ENCODE peak calls at places on chromosome 6, in five cellular contexts. V, L, A, Q and O are unnamed samples.

GRCh38 chr6:129402244-129402643 is 307.7 kb downstream of the ARHGAP18 start:
- DNase-seq in A (no peak), Q (no peak), V (no peak), L (no peak), O (no peak)

GRCh38 chr6:90227693-90228092 is 69.0 kb downstream of the BACH2 start:
- DNase-seq in A (no peak), Q (no peak), L (no peak), V (no peak), O (no peak)

GRCh38 chr6:4010682-4011081 is 68.3 kb downstream of the FAM217A start:
- DNase-seq in Q (no peak), L (peak; percentile 49), A (peak; percentile 63), V (no peak), O (peak; percentile 77)

GRCh38 chr6:71498643-71499042 is 210.0 kb downstream of the OGFRL1 start:
- DNase-seq in V (no peak), A (no peak), Q (no peak), L (no peak), O (no peak)

GRCh38 chr6:37877373-37878149 is 58.0 kb downstream of the ZFAND3 start:
- DNase-seq in Q (no peak), A (no peak), V (no peak), L (no peak), O (no peak)

GRCh38 chr6:106527979-106528378 is 101.3 kb downstream of the RTN4IP1 start:
- DNase-seq in Q (peak; percentile 85), A (no peak), V (peak; percentile 56), L (no peak), O (no peak)

GRCh38 chr6:104326173-104327001 is 533.3 kb downstream of the HACE1 start:
- DNase-seq in Q (no peak), A (no peak), V (no peak), L (no peak), O (peak; percentile 66)

GRCh38 chr6:12012231-12012565 is at the start of gene HIVEP1:
- DNase-seq in V (no peak), A (peak; percentile 46), L (no peak), Q (no peak), O (peak; percentile 60)

DNA sequence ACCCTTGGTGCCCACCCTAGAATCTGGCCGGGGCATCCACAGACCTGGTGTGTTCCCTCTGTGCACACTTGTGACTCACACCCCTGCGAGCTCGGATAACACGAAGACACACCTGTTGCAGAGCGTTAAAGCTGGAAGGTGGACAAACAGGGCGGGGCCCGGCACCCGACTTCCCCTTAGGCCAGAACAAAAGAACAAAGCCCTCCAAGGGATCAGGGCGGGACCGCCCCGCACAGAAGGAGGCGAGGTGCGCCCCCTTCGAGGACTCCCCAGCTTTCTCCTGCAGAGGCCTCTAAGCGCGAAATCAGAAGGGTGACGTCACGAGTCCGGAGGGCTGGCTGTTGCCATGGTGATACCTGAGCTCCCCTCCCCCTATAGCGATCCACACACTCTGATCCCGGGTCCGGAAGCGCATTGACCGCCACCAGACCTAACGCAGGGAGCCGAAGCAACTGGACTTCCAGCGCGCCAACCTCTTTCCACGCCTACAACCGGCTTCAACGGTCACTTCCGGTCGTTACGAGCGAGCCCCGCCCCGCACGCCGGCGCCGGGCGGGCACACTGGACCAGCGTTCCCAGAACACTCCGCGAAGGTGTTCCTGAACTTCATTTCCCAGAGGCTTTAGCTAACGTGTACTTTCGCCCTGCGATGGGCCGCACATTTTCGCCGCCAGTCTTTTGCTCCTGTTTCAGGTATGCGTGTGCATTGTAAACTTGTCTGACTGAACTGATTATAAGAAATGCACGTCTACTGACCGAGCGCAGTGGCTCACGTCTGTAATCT is at the start of gene ZNF184:
- DNase-seq in A (peak; percentile 97), V (peak; percentile 98), Q (peak; percentile 98), L (peak; percentile 99), O (peak; percentile 99)
- TF ChIP-seq POLR2A in A (peak; percentile 92), V (peak; percentile 58), Q (peak; percentile 84), L (peak; percentile 85), O (peak; percentile 54)

GRCh38 chr6:112286010-112286409 is 31.6 kb upstream of the LAMA4 start:
- DNase-seq in Q (no peak), L (no peak), A (no peak), V (no peak), O (peak; percentile 73)
- TF ChIP-seq MYC in Q (no peak), L (no peak), A (no peak), V (no peak), O (no peak)

GRCh38 chr6:29647927-29648642 is 8.8 kb upstream of the MOG start:
- DNase-seq in L (peak; percentile 39), Q (peak; percentile 29), V (peak; percentile 43), A (peak; percentile 43), O (peak; percentile 41)
- TF ChIP-seq MAX in L (no peak), Q (no peak), V (no peak), A (no peak), O (no peak)

GRCh38 chr6:36595168-36595818 is 1.1 kb downstream of the SRSF3 start:
- DNase-seq in Q (peak; percentile 52), A (peak; percentile 51), V (peak; percentile 56), L (peak; percentile 52), O (peak; percentile 67)
- TF ChIP-seq POLR2A in Q (no peak), A (peak; percentile 41), V (no peak), L (no peak), O (no peak)

DNA sequence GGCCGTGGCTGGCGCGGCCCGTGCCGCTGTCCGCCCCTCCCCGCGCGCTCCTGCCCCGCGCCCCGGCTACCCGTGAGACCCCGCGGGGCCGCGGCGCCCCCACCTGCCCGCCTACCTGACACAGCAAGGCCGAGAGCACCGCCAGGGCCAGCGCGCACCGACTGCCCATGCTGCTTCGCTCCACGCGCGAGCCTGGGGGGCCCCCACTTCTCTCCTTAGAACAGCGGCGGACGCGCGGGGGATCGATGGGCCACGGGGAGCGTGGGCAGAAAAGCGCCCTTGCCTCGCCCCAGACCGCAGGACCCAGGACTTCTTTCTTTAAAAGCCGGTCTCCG is 940 bp downstream of the DLL1 start:
- DNase-seq in Q (no peak), L (no peak), A (no peak), V (no peak), O (no peak)
- TF ChIP-seq MYC in Q (no peak), L (no peak), A (no peak), V (no peak), O (no peak)

DNA sequence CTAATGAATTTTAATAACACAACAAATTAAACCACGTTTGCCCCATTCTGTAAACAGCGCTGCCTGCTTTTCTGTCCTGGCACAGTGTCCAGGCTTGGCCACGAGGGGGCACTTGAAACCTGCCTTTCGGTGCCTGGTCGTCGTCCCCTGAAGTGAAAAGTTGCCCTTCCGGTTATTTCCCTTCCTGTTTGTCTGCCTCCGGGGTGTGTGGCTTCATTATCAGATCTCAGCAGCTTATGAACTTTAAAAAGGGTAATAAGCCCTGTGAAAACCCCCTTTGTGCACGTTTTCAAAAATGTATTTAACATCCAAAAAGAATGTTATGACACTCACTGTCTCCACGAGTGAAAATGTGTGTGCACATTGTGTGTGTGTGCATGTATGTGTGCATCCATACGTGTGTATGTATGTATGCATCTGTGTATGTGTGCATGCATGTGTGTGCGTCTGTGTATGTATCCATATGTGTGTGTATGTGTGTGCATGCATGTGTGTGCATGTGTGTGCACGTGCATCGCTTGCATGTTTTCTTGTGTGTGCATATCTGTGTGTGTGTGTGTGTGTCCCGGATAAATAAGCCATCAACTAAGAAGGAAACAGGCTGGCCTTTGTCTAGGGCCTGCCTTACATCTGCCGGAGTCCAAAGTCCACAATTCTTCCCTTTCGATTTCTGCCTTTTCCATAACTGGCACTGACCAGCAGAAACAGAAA is 358.4 kb downstream of the THBS2 start:
- DNase-seq in L (peak; percentile 71), Q (peak; percentile 44), A (peak; percentile 88), V (peak; percentile 57), O (peak; percentile 88)
- TF ChIP-seq MAX in L (no peak), Q (no peak), A (no peak), V (no peak), O (peak; percentile 48)